ENCODE peak calls at places on chromosomes 4 and X, in four cellular contexts. One of them, this sample, is unnamed.
A peak's percentile ranks its signal among the peaks of the same experiment; 100 is the strongest.

GRCh38 chr4:20412072-20412471 is 160.4 kb downstream of the SLIT2 start:
- DNase-seq in IMR-90: no peak
- DNase-seq in sigmoid colon: no peak
- DNase-seq in Karpas-422: peak; percentile 35
- DNase-seq in this sample: no peak

GRCh38 chr4:2878346-2878745 is 34.7 kb downstream of the ADD1 start:
- DNase-seq in IMR-90: no peak
- DNase-seq in sigmoid colon: no peak
- DNase-seq in Karpas-422: no peak
- DNase-seq in this sample: no peak

GRCh38 chr4:114249561-114250356 is 270.3 kb upstream of the ARSJ start:
- DNase-seq in IMR-90: no peak
- DNase-seq in sigmoid colon: no peak
- DNase-seq in Karpas-422: no peak
- DNase-seq in this sample: no peak

GRCh38 chrX:118545510-118545909 is 49.9 kb downstream of the DOCK11 start:
- DNase-seq in IMR-90: peak; percentile 31
- DNase-seq in sigmoid colon: no peak
- DNase-seq in Karpas-422: no peak
- DNase-seq in this sample: no peak

GRCh38 chrX:151974336-151975227 is at the start of gene GABRE:
- DNase-seq in IMR-90: no peak
- DNase-seq in sigmoid colon: peak; percentile 73
- DNase-seq in Karpas-422: no peak
- DNase-seq in this sample: no peak

GRCh38 chr4:77800483-77801259 is 18.5 kb downstream of the CNOT6L start:
- DNase-seq in IMR-90: peak; percentile 44
- DNase-seq in sigmoid colon: no peak
- DNase-seq in Karpas-422: no peak
- DNase-seq in this sample: no peak

GRCh38 chr4:20253799-20254409 is 2.2 kb downstream of the SLIT2 start:
- DNase-seq in IMR-90: peak; percentile 30
- DNase-seq in sigmoid colon: peak; percentile 75
- DNase-seq in Karpas-422: no peak
- DNase-seq in this sample: peak; percentile 75

GRCh38 chr4:176236909-176237308 is 32.1 kb downstream of the ASB5 start:
- DNase-seq in IMR-90: peak; percentile 80
- DNase-seq in sigmoid colon: no peak
- DNase-seq in Karpas-422: no peak
- DNase-seq in this sample: no peak

GRCh38 chr4:7134737-7135388 is 57.5 kb upstream of the SORCS2 start:
- DNase-seq in IMR-90: peak; percentile 84
- DNase-seq in sigmoid colon: peak; percentile 82
- DNase-seq in Karpas-422: no peak
- DNase-seq in this sample: no peak

GRCh38 chr4:7597281-7597680 is 162.6 kb upstream of the PSAPL1 start:
- DNase-seq in IMR-90: no peak
- DNase-seq in sigmoid colon: no peak
- DNase-seq in Karpas-422: no peak
- DNase-seq in this sample: no peak

GRCh38 chrX:66677430-66677829 is 38.6 kb upstream of the EDA2R start:
- DNase-seq in IMR-90: peak; percentile 12
- DNase-seq in sigmoid colon: no peak
- DNase-seq in Karpas-422: no peak
- DNase-seq in this sample: no peak

GRCh38 chrX:68746988-68747387 is 81.8 kb upstream of the EFNB1 start:
- DNase-seq in IMR-90: no peak
- DNase-seq in sigmoid colon: peak; percentile 21
- DNase-seq in Karpas-422: no peak
- DNase-seq in this sample: peak; percentile 16

GRCh38 chr4:38943355-38943754 is 75.7 kb downstream of the FAM114A1 start:
- DNase-seq in IMR-90: peak; percentile 85
- DNase-seq in sigmoid colon: peak; percentile 98
- DNase-seq in Karpas-422: no peak
- DNase-seq in this sample: no peak

GRCh38 chrX:153305941-153306464 is 15.6 kb downstream of the PNMA6F start:
- DNase-seq in IMR-90: no peak
- DNase-seq in sigmoid colon: no peak
- DNase-seq in Karpas-422: no peak
- DNase-seq in this sample: no peak

GRCh38 chr4:141375855-141376254 is 155.2 kb downstream of the ZNF330 start:
- DNase-seq in IMR-90: peak; percentile 93
- DNase-seq in sigmoid colon: no peak
- DNase-seq in Karpas-422: no peak
- DNase-seq in this sample: no peak

GRCh38 chr4:153393397-153393796 is 48.9 kb downstream of the MND1 start:
- DNase-seq in IMR-90: peak; percentile 85
- DNase-seq in sigmoid colon: peak; percentile 66
- DNase-seq in Karpas-422: no peak
- DNase-seq in this sample: no peak

GRCh38 chrX:41705680-41706374 is 17.1 kb downstream of the GPR34 start:
- DNase-seq in IMR-90: no peak
- DNase-seq in sigmoid colon: no peak
- DNase-seq in Karpas-422: peak; percentile 53
- DNase-seq in this sample: no peak

GRCh38 chr4:145285928-145286327 is 105.5 kb upstream of the OTUD4 start:
- DNase-seq in IMR-90: peak; percentile 52
- DNase-seq in sigmoid colon: no peak
- DNase-seq in Karpas-422: no peak
- DNase-seq in this sample: no peak

GRCh38 chr4:153987291-153987690 is 198.4 kb upstream of the SFRP2 start:
- DNase-seq in IMR-90: no peak
- DNase-seq in sigmoid colon: no peak
- DNase-seq in Karpas-422: no peak
- DNase-seq in this sample: no peak

GRCh38 chrX:68841251-68842049 is 12.6 kb downstream of the EFNB1 start:
- DNase-seq in IMR-90: no peak
- DNase-seq in sigmoid colon: no peak
- DNase-seq in Karpas-422: no peak
- DNase-seq in this sample: no peak

GRCh38 chr4:7964459-7964858 is 24.8 kb upstream of the AFAP1 start:
- DNase-seq in IMR-90: no peak
- DNase-seq in sigmoid colon: no peak
- DNase-seq in Karpas-422: no peak
- DNase-seq in this sample: no peak

GRCh38 chr4:178738026-178738425 is 1295.8 kb upstream of the AGA start:
- DNase-seq in IMR-90: no peak
- DNase-seq in sigmoid colon: no peak
- DNase-seq in Karpas-422: no peak
- DNase-seq in this sample: no peak

GRCh38 chr4:154407483-154407882 is 84.1 kb downstream of the DCHS2 start:
- DNase-seq in IMR-90: no peak
- DNase-seq in sigmoid colon: no peak
- DNase-seq in Karpas-422: no peak
- DNase-seq in this sample: no peak

GRCh38 chr4:169968999-169969398 is 57.2 kb downstream of the MFAP3L start:
- DNase-seq in IMR-90: peak; percentile 11
- DNase-seq in sigmoid colon: no peak
- DNase-seq in Karpas-422: no peak
- DNase-seq in this sample: no peak

GRCh38 chr4:123443401-123444297 is 47.1 kb downstream of the SPRY1 start:
- DNase-seq in IMR-90: peak; percentile 21
- DNase-seq in sigmoid colon: no peak
- DNase-seq in Karpas-422: no peak
- DNase-seq in this sample: no peak

GRCh38 chr4:89509708-89510269 is 202.2 kb upstream of the GPRIN3 start:
- DNase-seq in IMR-90: peak; percentile 84
- DNase-seq in sigmoid colon: no peak
- DNase-seq in Karpas-422: no peak
- DNase-seq in this sample: no peak

GRCh38 chr4:127782025-127782274 is 172 bp upstream of the HSPA4L start:
- DNase-seq in IMR-90: peak; percentile 81
- DNase-seq in sigmoid colon: no peak
- DNase-seq in Karpas-422: peak; percentile 89
- DNase-seq in this sample: peak; percentile 92
- H3K4me1 ChIP-seq in IMR-90: no peaks in the 10 kb centered on the region
- H3K4me1 ChIP-seq in sigmoid colon: peaks cover 8% of the 10 kb centered on the region
- H3K4me1 ChIP-seq in Karpas-422: peaks cover 26% of the 10 kb centered on the region
- H3K4me1 ChIP-seq in this sample: peaks cover 27% of the 10 kb centered on the region

GRCh38 chrX:130108647-130109428 is 1.5 kb downstream of the ELF4 start:
- DNase-seq in IMR-90: no peak
- DNase-seq in sigmoid colon: no peak
- DNase-seq in Karpas-422: peak; percentile 78
- DNase-seq in this sample: peak; percentile 90
- H3K4me1 ChIP-seq in IMR-90: peaks cover 10% of the 10 kb centered on the region
- H3K4me1 ChIP-seq in sigmoid colon: peaks cover 12% of the 10 kb centered on the region
- H3K4me1 ChIP-seq in Karpas-422: peaks cover 45% of the 10 kb centered on the region
- H3K4me1 ChIP-seq in this sample: peaks cover 26% of the 10 kb centered on the region

GRCh38 chrX:136210243-136210642 is 41.0 kb downstream of the MAP7D3 start:
- DNase-seq in IMR-90: no peak
- DNase-seq in sigmoid colon: no peak
- DNase-seq in Karpas-422: peak; percentile 72
- DNase-seq in this sample: no peak
- H3K4me1 ChIP-seq in IMR-90: peaks cover 9% of the 10 kb centered on the region
- H3K4me1 ChIP-seq in sigmoid colon: peaks cover 42% of the 10 kb centered on the region
- H3K4me1 ChIP-seq in Karpas-422: peaks cover 19% of the 10 kb centered on the region
- H3K4me1 ChIP-seq in this sample: peaks cover 21% of the 10 kb centered on the region

GRCh38 chrX:44569122-44569521 is 26.5 kb upstream of the FUNDC1 start:
- DNase-seq in IMR-90: no peak
- DNase-seq in sigmoid colon: no peak
- DNase-seq in Karpas-422: no peak
- DNase-seq in this sample: no peak
- H3K4me1 ChIP-seq in IMR-90: no peaks in the 10 kb centered on the region
- H3K4me1 ChIP-seq in sigmoid colon: no peaks in the 10 kb centered on the region
- H3K4me1 ChIP-seq in Karpas-422: no peaks in the 10 kb centered on the region
- H3K4me1 ChIP-seq in this sample: no peaks in the 10 kb centered on the region

DNA sequence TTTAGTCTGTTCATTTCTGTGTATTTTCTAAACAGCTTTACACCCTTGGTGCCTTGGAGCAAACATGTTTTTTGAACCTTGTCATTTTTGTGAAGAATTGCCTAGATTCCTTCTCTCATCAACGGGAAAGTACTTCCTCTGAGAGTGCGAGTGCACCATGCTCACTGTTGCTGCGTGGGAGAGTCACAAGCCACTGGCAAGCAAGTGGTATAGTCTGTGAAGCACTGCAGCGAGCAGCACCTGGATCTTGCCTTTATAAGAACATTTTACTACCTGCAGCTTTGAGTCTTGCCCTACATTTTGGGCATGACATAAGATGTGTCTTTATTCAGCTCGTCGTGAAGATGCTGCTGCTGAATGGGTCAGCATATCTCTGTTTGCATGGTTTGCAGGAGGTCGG is 44.9 kb downstream of the HADH start:
- DNase-seq in IMR-90: no peak
- DNase-seq in sigmoid colon: no peak
- DNase-seq in Karpas-422: no peak
- DNase-seq in this sample: no peak
- H3K4me1 ChIP-seq in IMR-90: peaks cover under 1% of the 10 kb centered on the region
- H3K4me1 ChIP-seq in sigmoid colon: no peaks in the 10 kb centered on the region
- H3K4me1 ChIP-seq in Karpas-422: no peaks in the 10 kb centered on the region
- H3K4me1 ChIP-seq in this sample: peaks cover 17% of the 10 kb centered on the region

DNA sequence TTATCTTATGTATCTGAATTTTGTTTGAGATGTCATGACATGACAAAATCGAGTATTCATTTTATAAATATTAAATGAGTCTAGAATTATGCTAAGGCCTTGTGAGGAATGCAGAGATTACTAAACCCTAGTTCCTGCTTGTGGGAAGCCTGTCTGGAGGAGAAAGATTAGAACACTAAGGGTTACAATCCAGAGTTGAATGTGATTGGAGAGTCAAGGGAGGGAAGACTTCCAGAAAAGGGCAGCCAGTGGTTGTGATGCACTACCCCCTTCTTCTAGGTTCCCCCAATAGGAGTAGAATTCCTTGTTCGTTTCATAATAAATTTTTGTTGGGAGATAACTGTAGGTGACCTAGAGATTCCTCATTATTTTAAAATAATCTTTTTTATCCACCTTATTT is 141.1 kb downstream of the AFF1 start:
- DNase-seq in IMR-90: no peak
- DNase-seq in sigmoid colon: no peak
- DNase-seq in Karpas-422: no peak
- DNase-seq in this sample: no peak
- H3K4me1 ChIP-seq in IMR-90: peaks cover 13% of the 10 kb centered on the region
- H3K4me1 ChIP-seq in sigmoid colon: peaks cover 90% of the 10 kb centered on the region
- H3K4me1 ChIP-seq in Karpas-422: peaks cover 21% of the 10 kb centered on the region
- H3K4me1 ChIP-seq in this sample: peaks cover 31% of the 10 kb centered on the region

DNA sequence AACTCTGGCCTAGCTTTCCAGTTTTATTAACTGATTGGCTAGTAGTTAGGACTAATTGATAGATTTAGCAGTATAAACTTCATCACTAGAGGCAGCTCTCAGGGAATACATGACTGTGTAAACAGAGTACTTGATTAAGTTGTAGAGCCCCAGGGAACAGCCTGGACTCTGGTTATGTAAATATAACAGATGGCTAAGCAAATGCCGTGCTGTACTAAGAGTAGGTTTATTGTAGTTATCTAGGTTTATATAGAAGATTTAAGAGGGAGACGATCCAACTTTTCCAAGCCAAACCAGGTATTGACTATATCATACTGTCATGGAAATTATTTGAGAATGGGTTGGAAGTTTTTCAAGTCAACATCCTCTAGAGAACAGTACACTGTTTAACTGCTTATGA is 463.4 kb upstream of the GRID2 start:
- DNase-seq in IMR-90: no peak
- DNase-seq in sigmoid colon: no peak
- DNase-seq in Karpas-422: no peak
- DNase-seq in this sample: no peak
- H3K4me1 ChIP-seq in IMR-90: no peaks in the 10 kb centered on the region
- H3K4me1 ChIP-seq in sigmoid colon: no peaks in the 10 kb centered on the region
- H3K4me1 ChIP-seq in Karpas-422: no peaks in the 10 kb centered on the region
- H3K4me1 ChIP-seq in this sample: no peaks in the 10 kb centered on the region

This sample was measured in spleen.